ENCODE peak calls at places on chromosomes 16 and 17, in ten cellular contexts. A is stomach; G is A549; K is tibial nerve; Z is heart right ventricle; D is effector memory CD4-positive, alpha-beta T cell; H is mammary epithelial cell; E is upper lobe of right lung; N is GM23338; S is naive thymus-derived CD4-positive, alpha-beta T cell. C is an unnamed sample. For H3K4me1, the result is how much of the 10 kb centered on the place peaks cover.

GRCh38 chr16:68506331-68507053 is 32.6 kb upstream of the ZFP90 start:
- DNase-seq in D (no peak), N (no peak), H (no peak), A (no peak), Z (no peak), S (no peak), E (no peak), K (no peak), G (no peak), C (no peak)

GRCh38 chr17:76270127-76270592 is 5.0 kb downstream of the UBALD2 start:
- DNase-seq in N (no peak), D (no peak), G (no peak), Z (no peak), E (no peak), H (no peak), K (no peak), S (peak), A (no peak), C (no peak)

GRCh38 chr17:34581446-34582184 is 2.2 kb downstream of the TMEM132E start:
- DNase-seq in N (peak), H (no peak), S (no peak), D (no peak), Z (no peak), K (no peak), G (no peak), A (no peak), E (peak), C (no peak)

GRCh38 chr17:1724351-1724868 is at the start of gene WDR81:
- DNase-seq in K (peak), G (peak), E (peak), S (peak), Z (peak), A (peak), N (peak), D (peak), H (peak), C (peak)

GRCh38 chr17:34999456-34999855 is 19.1 kb downstream of the LIG3 start:
- DNase-seq in D (no peak), N (no peak), Z (no peak), K (no peak), H (no peak), G (no peak), A (no peak), S (no peak), E (no peak), C (no peak)

GRCh38 chr17:80228477-80228876 is 8.2 kb downstream of the SLC26A11 start:
- DNase-seq in Z (no peak), K (no peak), G (no peak), N (no peak), A (no peak), S (no peak), D (no peak), H (no peak), E (no peak), C (no peak)

GRCh38 chr17:72308744-72309395 is 188.1 kb downstream of the SOX9 start:
- DNase-seq in N (no peak), S (no peak), H (no peak), A (no peak), G (no peak), E (no peak), D (no peak), Z (no peak), K (no peak), C (no peak)

GRCh38 chr17:3003401-3004149 is 59.8 kb downstream of the OR1D5 start:
- DNase-seq in D (no peak), E (peak), K (peak), N (no peak), S (no peak), H (no peak), Z (peak), G (no peak), A (peak), C (no peak)

GRCh38 chr16:9123871-9124270 is 32.4 kb downstream of the HAPSTR1 start:
- DNase-seq in S (no peak), N (no peak), E (peak), Z (peak), H (peak), K (no peak), D (no peak), G (peak), A (peak), C (no peak)

GRCh38 chr16:64089697-64090096 is 1032.2 kb downstream of the CDH11 start:
- DNase-seq in K (peak), N (peak), E (no peak), D (no peak), H (peak), Z (no peak), A (no peak), S (no peak), G (no peak), C (no peak)

GRCh38 chr16:55569025-55569424 is 2.5 kb downstream of the CAPNS2 start:
- DNase-seq in E (no peak), N (no peak), K (no peak), Z (no peak), S (no peak), D (no peak), G (no peak), H (peak), A (no peak), C (no peak)

GRCh38 chr17:2854662-2855061 is 58.4 kb downstream of the RAP1GAP2 start:
- DNase-seq in D (no peak), Z (peak), E (no peak), A (peak), N (peak), G (peak), H (peak), K (no peak), S (no peak), C (no peak)

GRCh38 chr16:85281181-85281580 is 168.9 kb upstream of the CIBAR2 start:
- DNase-seq in K (no peak), G (no peak), S (no peak), Z (no peak), D (no peak), A (no peak), H (no peak), E (no peak), N (no peak), C (no peak)

GRCh38 chr17:37294888-37295287 is 80.9 kb upstream of the C17orf78 start:
- DNase-seq in S (no peak), H (no peak), E (no peak), N (peak), K (no peak), D (no peak), A (no peak), G (no peak), Z (no peak), C (no peak)

GRCh38 chr16:31105677-31106213 is 2.4 kb upstream of the BCKDK start:
- DNase-seq in S (peak), G (peak), H (peak), E (peak), D (peak), Z (peak), K (peak), A (peak), N (peak), C (peak)

GRCh38 chr17:72487731-72488325 is 367.0 kb downstream of the SOX9 start:
- DNase-seq in A (no peak), Z (no peak), D (no peak), H (no peak), E (no peak), K (no peak), S (no peak), G (no peak), N (no peak), C (no peak)

GRCh38 chr16:5903153-5903552 is 805.6 kb upstream of the EEF2KMT start:
- DNase-seq in N (no peak), S (no peak), Z (no peak), E (no peak), D (no peak), K (no peak), G (no peak), A (no peak), H (peak), C (no peak)

GRCh38 chr17:82219083-82219482 is 6.4 kb upstream of the CCDC57 start:
- DNase-seq in N (no peak), K (no peak), G (no peak), A (no peak), H (no peak), D (no peak), S (no peak), Z (no peak), E (no peak), C (no peak)

GRCh38 chr17:75087558-75088453 is at the start of gene SLC16A5:
- DNase-seq in H (peak), D (no peak), N (peak), Z (peak), S (peak), A (peak), G (peak), K (peak), E (peak), C (peak)

GRCh38 chr16:20799599-20799998 is 6.7 kb downstream of the ERI2 start:
- DNase-seq in A (no peak), D (no peak), K (no peak), Z (no peak), G (no peak), E (no peak), H (no peak), S (no peak), N (peak), C (no peak)

GRCh38 chr16:70689970-70690905 is 4.4 kb upstream of the MTSS2 start:
- DNase-seq in K (no peak), A (no peak), E (no peak), N (no peak), S (no peak), Z (peak), G (no peak), D (no peak), H (no peak), C (no peak)

GRCh38 chr16:6020162-6020980 is 922.8 kb upstream of the EEF2KMT start:
- DNase-seq in E (no peak), D (no peak), H (no peak), Z (no peak), G (no peak), A (no peak), N (peak), S (no peak), K (no peak), C (no peak)

GRCh38 chr17:47223007-47223406 is 13.9 kb downstream of the MYL4 start:
- DNase-seq in N (no peak), S (no peak), D (no peak), Z (no peak), E (no peak), K (no peak), H (peak), A (no peak), G (no peak), C (no peak)

GRCh38 chr17:78946631-78947030 is 21.4 kb upstream of the TIMP2 start:
- DNase-seq in Z (no peak), A (no peak), H (no peak), K (no peak), N (no peak), G (no peak), D (no peak), S (no peak), E (no peak), C (no peak)

GRCh38 chr17:8979715-8980114 is 14.2 kb upstream of the PIK3R5 start:
- DNase-seq in Z (no peak), S (no peak), E (no peak), N (no peak), H (no peak), G (no peak), K (no peak), D (no peak), A (no peak), C (no peak)

GRCh38 chr16:88657371-88657770 is 5.5 kb downstream of the MVD start:
- DNase-seq in K (no peak), H (no peak), Z (no peak), N (no peak), G (no peak), D (no peak), A (no peak), E (no peak), S (no peak), C (no peak)

GRCh38 chr17:78558181-78558850 is 18.9 kb downstream of the DNAH17 start:
- DNase-seq in N (no peak), H (peak), Z (no peak), G (peak), A (no peak), D (no peak), S (no peak), K (no peak), E (no peak), C (no peak)

GRCh38 chr17:35245196-35245486 is 2.3 kb downstream of the SLFN5 start:
- DNase-seq in D (no peak), N (no peak), Z (no peak), K (no peak), A (no peak), G (peak), E (no peak), H (peak), S (no peak), C (no peak)

GRCh38 chr16:17328971-17329370 is 141.8 kb downstream of the XYLT1 start:
- DNase-seq in H (no peak), G (no peak), S (no peak), A (no peak), K (peak), Z (no peak), D (no peak), N (no peak), E (no peak), C (no peak)

GRCh38 chr17:61131555-61131954 is 268.1 kb upstream of the TBX2 start:
- DNase-seq in K (no peak), S (no peak), A (no peak), G (no peak), N (no peak), E (no peak), H (no peak), D (no peak), Z (no peak), C (no peak)

GRCh38 chr16:4847774-4848587 is 700 bp downstream of the UBN1 start:
- DNase-seq in A (peak), N (peak), E (peak), K (peak), D (peak), G (peak), Z (peak), S (peak), H (peak), C (peak)

GRCh38 chr16:29900102-29900887 is at the start of gene ASPHD1:
- DNase-seq in A (peak), K (peak), G (peak), Z (no peak), E (peak), H (peak), N (peak), S (peak), D (peak), C (peak)

GRCh38 chr16:51849715-51850114 is 697.2 kb downstream of the TOX3 start:
- DNase-seq in Z (no peak), H (no peak), G (no peak), N (no peak), S (no peak), K (no peak), D (no peak), A (no peak), E (no peak), C (no peak)
- H3K27ac ChIP-seq in Z (no peak), H (no peak), G (no peak), N (no peak), S (no peak), K (no peak), D (no peak), A (no peak), E (no peak), C (no peak)

GRCh38 chr16:90011908-90012501 is 7.3 kb downstream of the DBNDD1 start:
- DNase-seq in Z (no peak), S (no peak), D (no peak), K (no peak), E (no peak), A (no peak), H (no peak), N (no peak), G (no peak), C (no peak)

GRCh38 chr16:90009172-90009899 is 9.9 kb downstream of the DBNDD1 start:
- DNase-seq in H (no peak), G (no peak), N (no peak), S (no peak), A (no peak), K (no peak), D (no peak), Z (no peak), E (no peak), C (no peak)

GRCh38 chr16:90010676-90011075 is 8.6 kb downstream of the DBNDD1 start:
- DNase-seq in N (no peak), Z (no peak), E (no peak), A (no peak), S (no peak), H (no peak), K (no peak), D (no peak), G (no peak), C (no peak)

GRCh38 chr16:90012978-90013745 is 6.1 kb downstream of the DBNDD1 start:
- DNase-seq in K (no peak), Z (no peak), D (no peak), S (no peak), H (no peak), E (no peak), G (no peak), N (no peak), A (no peak), C (peak)

DNA sequence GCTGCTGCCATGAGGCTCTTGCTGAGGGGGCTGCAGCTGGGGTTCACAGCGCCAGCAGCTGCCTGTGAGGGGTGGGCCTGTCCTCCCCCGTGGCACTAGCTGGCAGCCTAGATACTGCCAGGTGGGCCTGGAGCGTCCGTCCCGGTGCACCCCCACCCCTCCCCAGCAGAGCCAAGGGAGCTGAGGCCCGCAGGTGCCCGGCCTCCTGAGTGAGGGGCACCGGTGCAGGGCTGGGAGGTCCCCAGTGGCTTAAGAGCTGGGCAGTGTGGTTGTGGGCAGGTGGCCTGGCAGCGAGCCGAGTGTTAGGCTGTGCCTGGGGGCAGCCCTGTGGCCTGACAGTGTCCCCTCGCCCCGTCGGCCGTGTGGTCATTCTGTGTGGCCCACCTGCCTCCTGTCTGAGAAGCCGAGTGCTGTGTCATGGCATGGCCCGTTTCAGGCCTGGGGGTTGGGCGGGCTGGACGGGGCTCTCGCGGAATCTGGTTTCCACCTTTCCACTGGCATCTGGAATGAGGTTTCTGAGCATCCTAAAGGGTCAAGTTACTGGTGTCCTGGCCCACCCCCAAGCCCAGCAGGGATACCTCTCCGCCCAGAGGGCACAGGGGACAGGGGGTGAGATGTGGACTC is 7.9 kb downstream of the DBNDD1 start:
- DNase-seq in N (no peak), K (no peak), A (no peak), E (no peak), G (no peak), H (no peak), S (no peak), Z (no peak), D (no peak), C (no peak)
- H3K4me1 ChIP-seq in N (under half), K (under half), A (under half), E (under half), G (under half), H (under half), S (under half), Z (under half), D (under half), C (under half)

DNA sequence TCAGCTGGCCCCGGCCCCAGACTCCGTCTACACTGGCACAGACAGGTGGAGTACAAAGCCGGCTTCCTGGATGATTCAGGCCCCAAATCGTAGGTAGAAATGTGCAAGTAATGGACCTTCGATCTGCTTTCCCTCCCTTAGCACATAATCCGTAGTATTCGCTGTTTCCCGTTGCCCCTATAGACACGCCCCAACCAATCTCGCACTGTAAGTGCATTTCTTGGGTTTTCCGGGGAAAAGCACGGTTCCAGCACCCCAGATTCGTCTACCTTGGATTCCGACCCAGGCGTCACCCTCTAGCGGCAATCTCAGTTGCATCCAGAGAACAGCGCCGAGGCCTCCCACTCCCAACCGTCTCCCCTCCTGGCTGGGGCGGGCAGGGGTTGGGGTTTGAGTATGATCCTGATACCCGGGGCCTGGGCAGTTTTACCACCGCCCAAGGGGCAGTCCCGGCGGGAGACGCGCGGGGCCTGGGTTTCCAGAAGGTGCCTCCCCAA is 12.1 kb upstream of the FOXF1 start:
- DNase-seq in K (no peak), S (no peak), E (no peak), Z (no peak), N (no peak), A (no peak), H (no peak), D (no peak), G (no peak), C (no peak)
- H3K27ac ChIP-seq in K (no peak), S (no peak), E (peak), Z (no peak), N (no peak), A (peak), H (no peak), D (no peak), G (no peak), C (no peak)

DNA sequence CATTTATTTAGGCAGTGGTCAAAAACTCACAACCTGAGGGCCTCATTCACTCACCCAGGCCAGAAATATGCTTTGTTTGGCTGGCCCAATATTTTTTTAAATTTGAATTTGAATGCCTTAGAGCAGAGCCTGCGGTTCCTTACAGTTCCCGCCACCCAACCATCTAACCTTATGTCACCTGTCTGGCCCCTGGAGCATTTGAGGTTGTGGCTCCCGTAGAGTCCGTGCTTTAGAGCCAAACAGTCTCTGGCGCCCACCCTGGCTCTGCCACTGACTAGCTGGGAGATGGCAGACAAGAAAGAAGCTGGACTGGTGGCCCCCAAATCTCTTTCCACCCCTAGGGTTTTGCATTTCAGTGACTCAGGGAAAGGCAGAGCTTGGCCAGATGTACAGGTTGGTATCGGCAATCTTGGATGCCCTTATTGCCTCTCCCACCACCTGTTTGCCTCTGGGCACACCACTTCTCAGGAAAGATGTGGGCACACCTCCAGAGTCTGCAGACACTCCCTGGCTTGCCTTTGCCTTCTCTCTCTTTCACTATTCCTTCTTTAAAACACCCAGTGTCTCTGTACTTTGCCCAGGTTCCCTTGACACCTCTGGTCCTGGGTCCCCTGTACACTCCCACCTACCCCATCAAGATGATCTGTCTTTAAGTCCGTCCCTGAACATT is 1.9 kb upstream of the MAP3K14 start:
- DNase-seq in K (no peak), N (no peak), G (peak), Z (no peak), A (peak), H (peak), S (no peak), E (no peak), D (no peak), C (no peak)
- H3K4me1 ChIP-seq in K (under half), N (under half), G (half or more), Z (half or more), A (under half), H (half or more), S (under half), E (under half), D (half or more), C (half or more)

DNA sequence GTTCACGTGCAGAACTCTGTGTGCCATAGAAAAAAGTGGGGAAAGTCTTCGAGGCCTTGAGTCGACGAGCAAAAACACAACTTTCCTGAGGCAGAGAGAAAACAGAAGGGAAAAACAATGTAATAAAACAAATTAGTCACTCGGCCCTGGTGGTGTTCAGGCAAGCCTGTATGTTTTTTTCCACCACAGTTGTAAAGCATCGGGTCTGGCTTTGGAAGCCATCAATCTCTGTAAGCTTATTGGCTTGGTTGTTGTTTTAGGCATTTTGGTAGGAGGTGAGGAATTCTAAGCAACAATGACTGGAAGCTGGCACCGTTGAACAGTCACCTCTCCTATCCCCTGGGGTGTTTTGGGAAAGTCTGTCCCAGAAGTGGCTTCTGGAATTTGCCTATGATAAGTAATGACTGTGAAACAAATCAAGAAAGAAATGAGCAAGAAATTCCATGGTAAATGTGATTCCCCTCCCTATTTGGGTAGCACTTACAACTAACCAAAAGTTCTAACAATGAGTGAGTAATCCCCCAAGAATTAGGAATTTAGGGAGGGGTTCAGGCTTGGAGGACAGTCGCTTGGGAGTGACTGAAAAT is 2.8 kb downstream of the CDH13 start:
- DNase-seq in G (no peak), K (no peak), S (no peak), N (peak), Z (no peak), D (no peak), E (no peak), H (peak), A (no peak), C (no peak)
- H3K27ac ChIP-seq in G (no peak), K (no peak), S (no peak), N (no peak), Z (peak), D (no peak), E (peak), H (peak), A (no peak), C (no peak)

GRCh38 chr17:28404461-28404811 is 1.6 kb downstream of the SLC46A1 start:
- DNase-seq in A (no peak), E (peak), H (no peak), S (no peak), N (no peak), G (no peak), Z (no peak), K (no peak), D (no peak), C (no peak)
- H3K4me1 ChIP-seq in A (under half), E (under half), H (half or more), S (under half), N (half or more), G (under half), Z (half or more), K (under half), D (under half), C (under half)